ENCODE peak calls at places on chromosomes 13 and 19, in seven cellular contexts. P, B, T, L, Q, U and E are unnamed samples.

GRCh38 chr19:44696939-44697669 is 1.8 kb upstream of the CEACAM16 start:
- DNase-seq in T (no peak), P (no peak), L (no peak), B (no peak), Q (no peak), U (no peak), E (no peak)

GRCh38 chr19:38561658-38562057 is 56.1 kb downstream of the MAP4K1 start:
- DNase-seq in T (no peak), U (no peak), Q (no peak), P (no peak), L (no peak), B (no peak), E (no peak)

GRCh38 chr13:71867101-71867814 is at the start of gene DACH1:
- DNase-seq in T (no peak), U (peak), B (peak), Q (peak), L (no peak), P (no peak), E (peak)

GRCh38 chr19:46392252-46392801 is 21.0 kb downstream of the CCDC8 start:
- DNase-seq in B (no peak), Q (no peak), U (peak), P (no peak), T (peak), L (no peak), E (no peak)

GRCh38 chr13:113400621-113401451 is 36.9 kb upstream of the GRTP1 start:
- DNase-seq in P (no peak), Q (no peak), U (no peak), L (no peak), B (no peak), T (peak), E (no peak)

GRCh38 chr13:40389081-40389641 is 277.3 kb downstream of the FOXO1 start:
- DNase-seq in Q (no peak), T (no peak), B (no peak), L (peak), P (no peak), U (no peak), E (no peak)

GRCh38 chr13:99386911-99387788 is 80.0 kb upstream of the GPR183 start:
- DNase-seq in Q (no peak), L (no peak), U (peak), P (peak), T (no peak), B (peak), E (no peak)

GRCh38 chr19:58203814-58204475 is 21.1 kb downstream of the ZNF274 start:
- DNase-seq in L (no peak), U (no peak), P (no peak), Q (no peak), T (no peak), B (no peak), E (no peak)

GRCh38 chr19:45638930-45639729 is at the start of gene EML2:
- DNase-seq in Q (peak), P (peak), U (peak), B (peak), L (no peak), T (no peak), E (peak)

GRCh38 chr13:26377038-26377437 is 123.1 kb downstream of the CDK8 start:
- DNase-seq in P (peak), U (no peak), T (no peak), B (no peak), Q (no peak), L (no peak), E (no peak)

GRCh38 chr13:29282096-29282495 is 313.4 kb downstream of the SLC7A1 start:
- DNase-seq in Q (no peak), T (no peak), B (no peak), L (no peak), P (no peak), U (no peak), E (no peak)

GRCh38 chr13:29279859-29280258 is 315.6 kb downstream of the SLC7A1 start:
- DNase-seq in B (no peak), P (no peak), T (no peak), L (no peak), U (no peak), Q (no peak), E (no peak)

DNA sequence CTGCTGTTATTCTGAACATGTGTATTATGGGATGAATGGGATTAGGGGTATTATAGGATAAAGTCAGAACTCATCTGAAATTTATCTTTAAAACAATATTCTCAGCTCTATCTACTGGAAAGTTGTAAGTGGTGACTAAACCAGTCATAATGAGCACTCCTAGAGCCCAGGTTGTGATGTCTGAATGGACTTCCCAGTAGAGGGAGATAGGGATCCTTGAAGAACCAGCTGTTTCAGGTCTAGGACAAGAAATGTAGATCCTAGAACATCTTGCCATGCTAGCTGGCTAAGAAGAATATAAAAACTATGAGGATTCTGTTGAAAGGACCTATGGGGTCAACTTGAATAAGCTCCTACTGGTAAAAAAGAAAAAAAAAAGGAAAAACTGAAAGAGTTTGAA is 310.8 kb downstream of the SLC7A1 start:
- DNase-seq in L (no peak), Q (no peak), U (no peak), T (no peak), P (no peak), B (no peak), E (no peak)
- TF ChIP-seq CTCF in L (no peak), Q (no peak), U (no peak), T (no peak), P (no peak), B (no peak), E (no peak)

GRCh38 chr19:41530761-41531301 is 45.1 kb upstream of the CEACAM21 start:
- DNase-seq in L (peak), P (no peak), Q (no peak), B (no peak), U (no peak), T (no peak), E (no peak)

GRCh38 chr19:41528106-41528505 is 47.9 kb upstream of the CEACAM21 start:
- DNase-seq in L (no peak), Q (no peak), T (no peak), P (no peak), U (no peak), B (no peak), E (no peak)

GRCh38 chr19:41530184-41530534 is 45.8 kb upstream of the CEACAM21 start:
- DNase-seq in B (no peak), P (no peak), L (peak), U (no peak), Q (no peak), T (no peak), E (no peak)

GRCh38 chr19:41531438-41532311 is 44.3 kb upstream of the CEACAM21 start:
- DNase-seq in Q (peak), P (peak), L (peak), T (peak), U (peak), B (peak), E (peak)

DNA sequence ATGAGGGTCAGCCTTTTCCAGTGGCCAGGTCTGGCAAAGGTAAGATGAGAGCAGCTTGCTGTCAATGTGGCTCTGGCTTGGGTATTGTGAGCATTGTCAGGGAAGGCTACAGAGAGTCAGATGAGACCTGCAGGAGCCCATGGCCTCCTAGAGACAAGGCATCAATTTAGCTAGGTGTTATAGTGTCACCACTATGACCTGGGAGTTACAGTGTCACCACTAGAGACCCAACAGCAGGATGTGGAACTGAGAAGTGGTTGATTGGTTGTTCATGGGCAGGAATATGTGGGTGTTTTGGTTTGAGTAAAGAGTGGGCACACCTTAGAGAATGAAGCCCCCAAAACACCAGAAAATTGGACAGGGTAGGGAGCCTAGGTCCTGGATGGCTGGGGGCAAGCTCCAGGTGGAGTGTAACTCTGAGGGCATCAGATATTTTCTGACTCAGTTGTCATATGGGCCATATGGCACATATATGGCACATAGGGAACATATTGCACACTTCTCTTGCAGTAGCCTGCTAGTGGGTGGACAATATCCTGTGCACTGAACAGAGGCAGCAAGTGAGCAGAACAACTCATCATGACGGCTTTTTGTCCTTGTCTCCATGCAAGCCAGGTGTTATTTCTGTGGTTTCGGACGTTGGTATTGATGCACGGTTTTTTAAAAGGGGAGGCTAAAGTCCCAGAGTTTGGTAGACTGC is 46.3 kb upstream of the CEACAM21 start:
- DNase-seq in L (peak), T (no peak), P (no peak), B (no peak), U (no peak), Q (no peak), E (no peak)
- TF ChIP-seq POLR2A in L (no peak), T (no peak), P (no peak), B (no peak), U (no peak), Q (no peak), E (no peak)

DNA sequence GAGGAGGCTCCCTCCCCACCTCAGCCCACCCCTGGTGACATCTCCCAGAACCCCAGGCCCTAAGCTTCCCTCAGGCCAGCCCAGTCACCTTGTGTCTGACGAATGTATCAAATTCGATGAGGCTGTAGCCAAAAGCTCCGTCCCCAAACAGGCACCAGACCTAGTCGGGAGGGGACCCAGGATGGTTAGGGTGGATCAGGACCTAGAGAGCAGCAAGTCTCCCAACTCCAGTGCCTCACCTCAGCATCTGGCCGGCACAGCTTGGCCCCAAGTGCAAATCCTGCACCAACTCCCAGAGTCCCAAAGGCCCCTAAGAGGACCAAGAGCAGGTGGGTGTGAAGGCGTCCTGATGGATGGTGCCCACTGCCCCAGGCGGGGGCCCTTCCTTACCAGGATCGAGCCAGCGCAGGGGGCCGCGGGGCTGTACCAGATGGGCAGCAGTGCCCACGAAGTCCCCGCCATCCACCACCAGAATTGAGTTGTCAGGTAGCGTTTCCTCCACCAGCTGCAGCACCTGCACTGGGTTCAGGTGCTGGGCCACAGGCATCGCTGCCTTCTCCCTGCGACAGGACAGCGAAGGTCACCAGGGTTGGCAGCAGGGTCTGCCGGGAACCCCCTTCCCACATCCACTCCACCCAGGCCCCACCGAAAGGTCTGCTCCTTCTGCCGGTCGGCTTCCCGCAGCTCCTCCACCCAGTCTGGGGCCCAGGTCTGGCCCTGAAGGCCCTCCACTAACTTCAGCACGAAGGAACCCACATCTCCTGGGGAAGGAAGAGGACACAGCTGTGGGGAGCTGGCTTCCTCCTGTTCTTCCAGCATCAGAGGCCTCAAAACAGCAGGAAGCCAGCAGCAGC is 8.8 kb downstream of the SYDE1 start:
- DNase-seq in L (no peak), Q (no peak), B (no peak), U (no peak), P (no peak), T (no peak), E (no peak)
- TF ChIP-seq POLR2AphosphoS5 in L (no peak), Q (no peak), B (no peak), U (no peak), P (no peak), T (peak), E (no peak)

GRCh38 chr13:110713981-110714797 is 689 bp downstream of the ING1 start:
- DNase-seq in P (no peak), U (peak), Q (peak), B (peak), L (no peak), T (peak), E (peak)

GRCh38 chr13:110715395-110716234 is 2.1 kb downstream of the ING1 start:
- DNase-seq in B (peak), P (peak), L (peak), Q (peak), U (peak), T (peak), E (peak)

GRCh38 chr13:110716235-110716505 is 2.7 kb downstream of the ING1 start:
- DNase-seq in U (no peak), Q (no peak), B (peak), L (no peak), P (no peak), T (peak), E (no peak)

GRCh38 chr13:110713642-110713952 is at the start of gene ING1:
- DNase-seq in Q (no peak), T (no peak), U (no peak), L (no peak), B (no peak), P (no peak), E (no peak)

DNA sequence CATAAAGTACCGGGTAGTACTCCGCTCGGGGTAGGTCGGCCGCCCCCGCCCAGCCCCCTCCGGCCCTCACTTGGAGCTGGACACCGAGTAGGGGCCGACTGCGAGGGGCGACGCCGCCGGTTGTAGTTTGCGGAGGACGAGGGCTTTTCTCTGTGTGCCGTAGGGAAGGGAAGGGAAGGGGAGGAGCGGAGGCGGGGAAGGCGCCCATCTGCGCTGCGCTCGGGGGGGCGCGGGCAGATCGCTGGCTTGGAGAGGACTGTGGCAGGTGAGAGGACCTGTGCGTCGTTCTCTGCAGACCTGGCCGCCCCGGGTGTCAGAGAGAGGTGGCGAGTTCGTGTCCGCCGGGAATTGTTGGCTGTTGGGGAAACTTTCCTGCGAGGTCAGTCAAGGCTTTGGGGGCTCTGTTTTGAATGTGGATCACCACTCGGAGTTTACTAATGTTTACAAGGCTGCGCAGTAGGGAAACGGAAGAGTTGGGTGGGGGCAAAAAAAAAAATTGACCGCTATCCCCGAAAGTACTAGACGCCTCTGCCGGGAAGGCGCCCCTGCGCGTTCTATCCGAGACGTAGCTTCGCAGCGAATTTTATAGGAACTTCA is 1.4 kb downstream of the ING1 start:
- DNase-seq in Q (peak), P (no peak), U (peak), B (peak), T (peak), L (no peak), E (peak)
- TF ChIP-seq CTCF in Q (peak), P (no peak), U (no peak), B (no peak), T (no peak), L (peak), E (no peak)